ENCODE peak calls at places on chromosomes 16 and 17, in ten cellular contexts. U, R, W, X, Y, A, T, C, O and F are unnamed samples.

GRCh38 chr17:75681289-75681688 is 14.2 kb downstream of the SAP30BP start:
- DNase-seq in U (no peak), R (peak), W (no peak), X (no peak), Y (no peak), A (no peak), T (no peak), C (no peak), O (no peak), F (no peak)

GRCh38 chr16:73058221-73058615 is 10.3 kb upstream of the ZFHX3 start:
- DNase-seq in U (no peak), R (no peak), W (no peak), X (no peak), Y (peak), A (no peak), T (peak), C (peak), O (peak), F (no peak)

GRCh38 chr17:38538906-38539305 is 66.8 kb downstream of the SRCIN1 start:
- DNase-seq in U (no peak), R (no peak), W (no peak), X (no peak), Y (no peak), A (no peak), T (no peak), C (no peak), O (no peak), F (no peak)

GRCh38 chr16:9469512-9469911 is 378.1 kb downstream of the HAPSTR1 start:
- DNase-seq in U (no peak), R (peak), W (no peak), X (no peak), Y (no peak), A (no peak), T (no peak), C (no peak), O (no peak), F (no peak)

GRCh38 chr16:13919330-13919682 is 648 bp upstream of the ERCC4 start:
- DNase-seq in U (no peak), R (peak), W (no peak), X (no peak), Y (no peak), A (no peak), T (peak), C (peak), O (no peak), F (peak)

GRCh38 chr17:40553694-40554534 is 11.4 kb downstream of the CCR7 start:
- DNase-seq in U (peak), R (no peak), W (peak), X (no peak), Y (no peak), A (peak), T (no peak), C (no peak), O (peak), F (no peak)

GRCh38 chr16:85173981-85174751 is 61.9 kb upstream of the CIBAR2 start:
- DNase-seq in U (no peak), R (peak), W (no peak), X (no peak), Y (no peak), A (peak), T (peak), C (peak), O (no peak), F (no peak)

GRCh38 chr17:73292031-73292531 is 19.7 kb downstream of the CDC42EP4 start:
- DNase-seq in U (no peak), R (peak), W (no peak), X (no peak), Y (no peak), A (peak), T (no peak), C (no peak), O (peak), F (no peak)

GRCh38 chr17:68512967-68513474 is 791 bp downstream of the PRKAR1A start:
- DNase-seq in U (no peak), R (no peak), W (no peak), X (no peak), Y (no peak), A (peak), T (peak), C (peak), O (no peak), F (no peak)

GRCh38 chr17:32875904-32876413 is 965 bp downstream of the MYO1D start:
- DNase-seq in U (no peak), R (no peak), W (no peak), X (no peak), Y (no peak), A (peak), T (peak), C (peak), O (no peak), F (no peak)